ENCODE peak calls at places on chromosomes 2 and 18, in four cellular contexts. U is spleen; E is CD8-positive, alpha-beta memory T cell; K is right lobe of liver. J is an unnamed sample.

GRCh38 chr2:81870119-81870518 is 1565.6 kb upstream of the LRRTM1 start:
- DNase-seq in U (no peak), E (no peak), K (no peak), J (no peak)

GRCh38 chr18:35490894-35491688 is 6.7 kb downstream of the INO80C start:
- DNase-seq in E (no peak), K (no peak), U (no peak), J (no peak)

GRCh38 chr2:83016343-83017110 is 1442.6 kb downstream of the SUCLG1 start:
- DNase-seq in K (no peak), U (no peak), E (no peak), J (no peak)

GRCh38 chr2:80515961-80516360 is 211.4 kb upstream of the LRRTM1 start:
- DNase-seq in K (no peak), E (no peak), U (no peak), J (no peak)

GRCh38 chr2:47907097-47907781 is 941 bp upstream of the FBXO11 start:
- DNase-seq in U (no peak), K (no peak), E (peak; percentile 76), J (no peak)

GRCh38 chr2:162710282-162710891 is 128.2 kb downstream of the KCNH7 start:
- DNase-seq in U (no peak), K (peak; percentile 59), E (no peak), J (no peak)

GRCh38 chr18:3305933-3306332 is 44.0 kb downstream of the MYL12B start:
- DNase-seq in E (no peak), K (no peak), U (no peak), J (peak; percentile 7)

GRCh38 chr2:46922606-46923005 is 7.0 kb upstream of the MCFD2 start:
- DNase-seq in E (no peak), K (no peak), U (no peak), J (no peak)

GRCh38 chr2:183010112-183010511 is 28.1 kb downstream of the NCKAP1 start:
- DNase-seq in U (no peak), E (no peak), K (no peak), J (peak; percentile 24)

GRCh38 chr18:72541871-72542690 is 2.1 kb downstream of the CBLN2 start:
- DNase-seq in U (no peak), K (no peak), E (no peak), J (peak; percentile 2)

GRCh38 chr18:22558945-22559385 is 141.2 kb upstream of the CTAGE1 start:
- DNase-seq in K (peak; percentile 91), U (peak; percentile 77), E (no peak), J (peak; percentile 85)

GRCh38 chr2:118224888-118225264 is 136.6 kb downstream of the INSIG2 start:
- DNase-seq in E (peak; percentile 15), U (no peak), K (no peak), J (no peak)

GRCh38 chr18:29156531-29156930 is 979.6 kb upstream of the CDH2 start:
- DNase-seq in K (no peak), U (no peak), E (no peak), J (no peak)

GRCh38 chr2:128308889-128309288 is 9.8 kb downstream of the HS6ST1 start:
- DNase-seq in U (peak; percentile 58), K (no peak), E (no peak), J (no peak)

GRCh38 chr18:22964116-22964515 is 31.0 kb downstream of the RBBP8 start:
- DNase-seq in U (no peak), K (no peak), E (no peak), J (no peak)

GRCh38 chr18:55401638-55402191 is 186.3 kb downstream of the TCF4 start:
- DNase-seq in K (no peak), E (no peak), U (no peak), J (peak; percentile 82)

GRCh38 chr2:224160917-224161316 is 121.8 kb upstream of the SERPINE2 start:
- DNase-seq in K (no peak), U (no peak), E (no peak), J (peak; percentile 35)

DNA sequence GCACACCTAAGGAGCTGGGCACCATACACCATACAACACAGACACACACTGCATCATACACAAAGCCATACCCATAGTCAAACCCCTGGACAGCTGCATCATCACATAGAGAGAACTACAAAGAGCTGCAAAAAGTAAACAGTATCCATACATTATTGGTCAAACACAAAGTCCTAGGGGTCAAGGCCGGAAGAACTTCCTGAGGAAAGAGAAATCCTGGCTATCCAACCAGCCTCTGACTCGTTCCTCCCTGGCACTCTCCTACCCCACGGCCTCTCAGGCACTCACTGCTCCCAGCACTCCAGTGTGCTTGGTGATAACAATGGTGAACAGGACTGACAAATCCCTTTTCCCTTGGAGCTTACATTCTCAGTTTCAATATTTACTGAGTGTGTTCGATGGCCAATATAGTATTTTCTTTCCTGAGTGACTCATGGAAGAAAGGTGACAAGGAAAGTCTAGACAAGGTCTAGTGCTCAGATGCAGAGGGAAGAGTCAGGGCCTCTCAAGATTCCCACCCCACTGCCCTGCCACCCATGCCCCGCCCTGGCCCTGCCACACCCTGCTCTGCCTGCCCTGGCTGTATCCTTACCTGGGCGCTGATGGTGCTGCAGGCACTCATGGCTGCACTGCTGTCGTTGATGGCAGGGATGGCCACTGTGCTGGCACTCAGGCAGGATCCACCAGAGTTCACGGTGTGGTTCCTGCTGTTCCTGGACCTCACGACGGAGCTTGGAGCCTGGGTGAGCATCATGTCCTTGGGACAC is 3.4 kb downstream of the CFAP65 start:
- DNase-seq in U (no peak), K (no peak), E (no peak), J (no peak)
- H3K27me3 ChIP-seq in U (peaks cover 28% of the 10 kb centered on the region), K (no peaks in the 10 kb centered on the region), E (peaks cover 10% of the 10 kb centered on the region), J (peaks cover 71% of the 10 kb centered on the region)

GRCh38 chr18:42798606-42799005 is 316.9 kb downstream of the RIT2 start:
- DNase-seq in K (no peak), U (no peak), E (no peak), J (no peak)

GRCh38 chr18:42792731-42793130 is 322.8 kb downstream of the RIT2 start:
- DNase-seq in U (no peak), E (no peak), K (no peak), J (no peak)
- H3K36me3 ChIP-seq in U (no peaks in the 10 kb centered on the region), E (no peaks in the 10 kb centered on the region), K (no peaks in the 10 kb centered on the region), J (no peaks in the 10 kb centered on the region)

GRCh38 chr2:219520079-219520478 is 5.8 kb downstream of the ASIC4 start:
- DNase-seq in U (no peak), K (no peak), E (no peak), J (no peak)
- H3K27me3 ChIP-seq in U (peaks cover 50% of the 10 kb centered on the region), K (no peaks in the 10 kb centered on the region), E (peaks cover 21% of the 10 kb centered on the region), J (peaks cover 16% of the 10 kb centered on the region)

DNA sequence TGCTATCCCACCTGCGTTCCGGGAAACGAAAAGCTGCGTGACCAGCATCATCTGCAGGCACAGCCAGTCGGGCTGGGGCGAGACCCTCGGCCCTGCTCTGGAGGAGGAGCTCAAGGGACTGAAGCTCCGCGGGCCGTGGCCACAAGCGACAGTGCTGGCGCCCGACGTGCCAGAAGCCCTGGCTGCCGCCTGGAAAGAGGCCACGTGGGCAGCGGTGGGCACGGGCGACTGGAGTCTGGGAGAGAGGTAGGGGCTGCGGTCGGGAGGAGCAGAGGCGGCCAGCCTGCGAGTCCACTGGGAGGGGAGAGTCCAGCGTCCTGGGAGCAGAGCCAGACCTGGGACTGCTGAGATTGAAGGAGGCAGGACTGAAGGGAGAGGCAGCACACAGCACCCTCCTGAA is 9.2 kb downstream of the DTYMK start:
- DNase-seq in K (no peak), U (peak; percentile 70), E (no peak), J (no peak)
- H3K36me3 ChIP-seq in K (no peaks in the 10 kb centered on the region), U (peaks cover 44% of the 10 kb centered on the region), E (peaks cover 11% of the 10 kb centered on the region), J (peaks cover 15% of the 10 kb centered on the region)

DNA sequence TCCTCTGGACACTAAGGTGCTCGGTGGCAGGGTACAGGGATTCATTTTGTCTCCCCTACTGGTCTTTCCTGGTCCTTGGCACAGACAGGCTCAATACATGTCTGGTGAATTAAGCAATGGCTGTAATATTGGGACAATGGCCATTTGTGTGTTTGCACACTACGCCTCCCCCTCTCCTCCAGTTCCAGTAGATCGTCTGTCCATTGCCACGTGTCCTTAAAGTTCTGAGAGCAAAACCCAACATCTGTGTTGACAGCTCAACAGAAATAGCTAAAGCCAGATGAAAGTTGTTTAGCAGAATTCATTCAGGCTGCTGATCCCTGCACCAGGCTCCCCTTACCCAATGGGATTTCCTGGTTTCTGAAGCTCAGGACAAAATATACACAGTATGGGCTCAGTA is 9.0 kb upstream of the FABP1 start:
- DNase-seq in U (no peak), E (no peak), K (no peak), J (no peak)
- H3K27me3 ChIP-seq in U (no peaks in the 10 kb centered on the region), E (no peaks in the 10 kb centered on the region), K (no peaks in the 10 kb centered on the region), J (peaks cover 8% of the 10 kb centered on the region)

DNA sequence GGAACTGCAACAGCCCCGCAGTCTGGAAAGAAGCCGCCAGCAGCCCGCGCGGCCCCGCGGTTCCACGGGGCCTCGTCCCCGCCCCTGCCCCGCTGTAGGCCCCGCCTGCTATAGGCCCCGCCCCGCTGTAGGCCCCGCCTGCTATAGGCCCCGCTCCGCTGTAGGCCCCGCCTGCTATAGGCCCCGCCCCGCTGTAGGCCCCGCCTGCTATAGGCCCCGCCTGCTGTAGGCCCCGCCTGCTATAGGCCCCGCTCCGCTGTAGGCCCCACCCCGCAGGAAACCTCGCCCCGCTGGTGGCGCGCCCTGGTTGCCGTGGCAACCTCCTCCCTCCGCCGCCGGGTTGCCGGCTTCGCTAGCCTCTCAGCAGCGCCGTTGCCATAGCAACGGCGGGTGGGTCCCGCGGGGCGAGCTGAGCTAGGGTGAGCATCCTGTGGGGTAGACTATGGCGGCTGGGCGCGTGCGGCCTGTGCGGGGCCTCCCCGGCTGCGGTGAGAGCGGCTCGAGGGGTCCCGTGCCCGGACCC is 12.2 kb upstream of the KIF1A start:
- DNase-seq in K (peak; percentile 95), E (peak; percentile 99), U (peak; percentile 99), J (peak; percentile 95)
- H3K36me3 ChIP-seq in K (no peaks in the 10 kb centered on the region), E (no peaks in the 10 kb centered on the region), U (no peaks in the 10 kb centered on the region), J (no peaks in the 10 kb centered on the region)

DNA sequence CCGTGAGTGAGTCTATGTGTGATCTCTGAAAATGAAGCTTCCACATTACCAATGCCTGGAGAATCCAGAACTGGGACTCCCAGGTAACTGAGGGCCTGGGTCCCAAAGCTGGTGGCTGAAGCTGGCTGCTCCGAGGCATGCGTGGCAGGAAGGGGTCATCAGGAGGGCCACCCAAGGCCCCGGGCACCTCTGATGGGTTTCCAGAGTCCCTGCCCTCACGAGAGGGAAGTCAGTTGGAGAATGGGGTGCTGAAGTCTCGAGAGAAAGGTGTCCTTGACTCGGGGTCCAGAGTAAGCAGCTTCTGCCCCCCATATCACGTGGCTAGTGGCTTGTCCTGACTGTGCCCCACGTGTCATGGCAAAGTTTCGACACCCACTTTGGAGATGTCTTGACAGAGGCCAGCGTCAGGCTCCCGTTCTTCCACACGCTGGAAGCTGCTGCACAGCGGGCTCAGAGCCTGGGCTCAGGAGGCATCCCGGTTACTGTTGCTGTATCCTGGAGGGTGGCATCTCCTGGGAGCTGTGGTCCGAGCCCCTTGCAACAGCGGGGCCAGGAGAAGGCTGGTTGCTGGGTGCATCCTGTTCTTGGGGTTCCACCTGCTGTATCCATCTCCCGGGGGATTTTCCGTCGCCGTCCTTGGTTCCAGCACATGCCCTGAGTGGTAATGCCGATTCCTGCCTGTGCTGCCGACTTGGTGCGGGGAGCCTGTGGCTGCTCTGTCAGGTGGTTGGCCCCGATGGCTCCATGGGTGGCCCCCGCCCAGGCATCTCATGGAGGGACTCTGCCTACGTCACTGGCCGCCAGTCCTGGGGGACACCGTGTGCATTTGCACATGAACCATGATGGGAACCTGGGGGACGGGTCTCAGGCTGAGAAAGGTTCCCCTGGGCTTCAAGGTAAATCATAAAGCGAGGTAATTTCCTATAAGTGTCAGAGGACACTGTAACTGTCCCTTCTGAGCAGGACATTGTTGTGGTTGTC is 183.3 kb upstream of the HDAC4 start:
- DNase-seq in K (peak; percentile 52), E (no peak), U (peak; percentile 64), J (no peak)
- H3K27me3 ChIP-seq in K (no peaks in the 10 kb centered on the region), E (no peaks in the 10 kb centered on the region), U (no peaks in the 10 kb centered on the region), J (peaks cover 23% of the 10 kb centered on the region)

J was measured in adipocyte.